ENCODE peak calls at places on chromosomes 2 and 18, in four cellular contexts. F is RPMI7951, V is ELR, O is retinal pigment epithelial cell. C is an unnamed sample.
A peak's percentile ranks its signal among the peaks of the same experiment; 100 is the strongest.

GRCh38 chr18:36349552-36349951 is 52.0 kb downstream of the FHOD3 start:
- DNase-seq in F (no peak), O (no peak), V (peak; percentile 35), C (no peak)

GRCh38 chr2:174442546-174443510 is 44.0 kb downstream of the GPR155 start:
- DNase-seq in O (peak; percentile 24), V (peak; percentile 86), F (peak; percentile 84), C (no peak)

GRCh38 chr2:43135583-43135982 is 90.8 kb downstream of the ZFP36L2 start:
- DNase-seq in F (no peak), O (no peak), V (no peak), C (no peak)

GRCh38 chr2:118881490-118882129 is 34.2 kb upstream of the EN1 start:
- DNase-seq in O (peak; percentile 8), F (peak; percentile 28), V (peak; percentile 56), C (no peak)

GRCh38 chr2:222952204-222952603 is 91.4 kb downstream of the ACSL3 start:
- DNase-seq in O (no peak), V (no peak), F (no peak), C (no peak)

GRCh38 chr2:179454443-179455218 is 190.0 kb upstream of the SESTD1 start:
- DNase-seq in O (peak; percentile 71), V (peak; percentile 93), F (peak; percentile 91), C (no peak)

GRCh38 chr2:217277646-217278048 is 417.8 kb upstream of the TNP1 start:
- DNase-seq in V (peak; percentile 98), F (peak; percentile 98), O (peak; percentile 86), C (no peak)

GRCh38 chr18:12307251-12307736 is 747 bp upstream of the TUBB6 start:
- DNase-seq in F (peak; percentile 66), V (peak; percentile 80), O (no peak), C (peak; percentile 72)

GRCh38 chr2:235639387-235639786 is 145.5 kb downstream of the AGAP1 start:
- DNase-seq in O (no peak), V (peak; percentile 79), F (peak; percentile 82), C (peak; percentile 84)

GRCh38 chr2:148501545-148501944 is 143.0 kb upstream of the EPC2 start:
- DNase-seq in O (no peak), V (no peak), F (no peak), C (no peak)

GRCh38 chr18:9746958-9747357 is 38.9 kb downstream of the RAB31 start:
- DNase-seq in F (no peak), O (no peak), V (no peak), C (no peak)